ENCODE peak calls at places on chromosomes 13 and 19, in seven cellular contexts. I, T, H, L, J, P and Q are unnamed samples. For H3K36me3, the result is how much of the 10 kb centered on the place peaks cover.

GRCh38 chr13:36006895-36007294 is 124.3 kb downstream of the DCLK1 start:
- DNase-seq in P (no peak), L (no peak), H (no peak), J (no peak), I (no peak), T (no peak), Q (no peak)

GRCh38 chr19:14347999-14348889 is 33.0 kb upstream of the ADGRE5 start:
- DNase-seq in T (peak), H (peak), I (peak), L (no peak), J (peak), P (peak), Q (peak)

GRCh38 chr13:42054798-42055499 is 6.5 kb downstream of the DGKH start:
- DNase-seq in J (no peak), I (no peak), T (no peak), P (no peak), H (no peak), L (no peak), Q (no peak)

GRCh38 chr13:63408227-63409202 is 1992.9 kb upstream of the PCDH20 start:
- DNase-seq in T (no peak), J (no peak), P (no peak), I (no peak), H (no peak), L (no peak), Q (peak)

GRCh38 chr19:47713046-47714021 is at the start of gene EHD2:
- DNase-seq in P (peak), T (no peak), J (peak), I (peak), L (no peak), H (no peak), Q (peak)

GRCh38 chr13:113758651-113759524 is at the start of gene TMEM255B:
- DNase-seq in I (peak), H (peak), L (peak), P (peak), T (peak), J (peak), Q (peak)

GRCh38 chr19:1136201-1136600 is 32.4 kb downstream of the GPX4 start:
- DNase-seq in J (no peak), T (peak), H (no peak), I (no peak), L (no peak), P (no peak), Q (no peak)

GRCh38 chr19:41971363-41971762 is 12.2 kb upstream of the RABAC1 start:
- DNase-seq in I (no peak), L (no peak), J (no peak), H (no peak), P (no peak), T (no peak), Q (no peak)

GRCh38 chr13:34464011-34464410 is 478.1 kb upstream of the NBEA start:
- DNase-seq in H (peak), J (no peak), T (no peak), L (no peak), P (no peak), I (no peak), Q (no peak)

GRCh38 chr13:48192536-48192935 is 40.5 kb upstream of the ITM2B start:
- DNase-seq in I (no peak), H (no peak), T (no peak), L (no peak), P (no peak), J (no peak), Q (no peak)

GRCh38 chr13:93775507-93776108 is 549.0 kb downstream of the GPC6 start:
- DNase-seq in L (no peak), T (no peak), J (no peak), H (peak), I (no peak), P (no peak), Q (no peak)

DNA sequence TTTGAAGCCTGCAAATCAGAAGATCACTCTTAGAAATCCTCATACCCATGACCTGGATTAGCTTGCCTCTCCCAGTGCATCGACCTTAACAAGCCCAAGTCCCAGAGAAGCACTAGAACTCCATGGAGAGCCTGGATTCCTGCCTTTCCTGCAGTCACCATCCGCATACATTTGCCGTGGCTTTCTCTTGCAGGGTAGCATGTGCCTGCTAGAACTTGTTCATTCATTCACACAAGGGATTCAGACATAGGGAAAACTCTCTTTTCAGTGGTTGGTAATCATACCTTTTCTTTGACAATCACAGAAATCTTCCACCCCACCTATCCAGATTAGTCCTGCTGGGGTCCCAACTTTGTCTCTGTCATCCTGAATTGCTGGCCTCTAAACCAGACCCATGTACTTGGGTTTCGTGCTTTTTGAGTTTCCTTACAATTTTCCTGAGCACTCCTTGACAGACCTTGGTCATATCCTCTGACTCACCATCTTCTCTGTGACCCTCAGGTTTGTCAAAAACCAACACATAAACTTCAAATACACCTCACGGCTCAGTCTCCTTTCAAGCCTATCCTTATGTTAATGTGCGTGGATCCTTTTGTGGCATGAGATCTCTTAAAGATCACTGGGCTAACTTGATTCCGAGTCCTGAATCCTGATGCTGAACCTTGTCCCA is 355.0 kb downstream of the MYO16 start:
- DNase-seq in P (no peak), T (no peak), H (peak), L (no peak), I (no peak), J (no peak), Q (no peak)
- H3K36me3 ChIP-seq in P (under half), T (under half), H (under half), L (under half), I (under half), J (under half), Q (under half)

GRCh38 chr19:6834433-6834832 is 52.9 kb upstream of the ADGRE1 start:
- DNase-seq in T (no peak), P (no peak), J (no peak), I (no peak), L (no peak), H (no peak), Q (no peak)

GRCh38 chr19:6833166-6833790 is 54.1 kb upstream of the ADGRE1 start:
- DNase-seq in H (no peak), L (no peak), T (no peak), I (no peak), P (no peak), J (no peak), Q (no peak)

GRCh38 chr19:6837525-6837924 is 49.9 kb upstream of the ADGRE1 start:
- DNase-seq in L (no peak), J (no peak), H (no peak), I (no peak), P (no peak), T (no peak), Q (no peak)

GRCh38 chr19:6838062-6838655 is 49.2 kb upstream of the ADGRE1 start:
- DNase-seq in J (no peak), I (no peak), H (no peak), T (no peak), L (no peak), P (no peak), Q (no peak)

DNA sequence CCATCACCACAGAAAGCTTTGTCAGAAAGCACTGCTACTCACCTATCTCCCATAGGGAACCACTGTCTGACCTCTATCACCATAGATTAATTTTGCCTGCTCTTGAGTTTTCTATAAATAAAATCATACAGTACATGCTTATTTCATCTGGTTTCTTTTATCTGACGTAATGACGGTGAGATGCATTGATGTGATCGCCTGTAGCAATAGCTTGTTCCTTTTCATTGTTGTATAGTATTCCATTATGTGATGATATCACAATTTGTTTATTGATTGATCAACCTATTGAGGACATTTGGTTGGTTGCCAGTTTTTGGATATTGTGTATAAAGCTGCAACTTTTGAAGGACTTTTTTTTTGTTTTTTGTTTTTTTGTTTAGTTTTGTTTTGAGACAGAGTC is 51.9 kb upstream of the ADGRE1 start:
- DNase-seq in L (no peak), P (no peak), T (no peak), H (no peak), I (no peak), J (no peak), Q (no peak)
- H3K36me3 ChIP-seq in L (under half), P (under half), T (under half), H (under half), I (under half), J (under half), Q (under half)

GRCh38 chr13:80259159-80259558 is 81.8 kb downstream of the SPRY2 start:
- DNase-seq in I (no peak), H (no peak), P (no peak), L (no peak), T (no peak), J (no peak), Q (no peak)
- H3K36me3 ChIP-seq in I (under half), H (under half), P (under half), L (under half), T (under half), J (under half), Q (under half)

GRCh38 chr19:2809387-2810140 is 10.1 kb upstream of the ZNF554 start:
- DNase-seq in T (no peak), H (no peak), J (no peak), I (no peak), P (no peak), L (no peak), Q (no peak)
- H3K36me3 ChIP-seq in T (under half), H (under half), J (half or more), I (under half), P (under half), L (under half), Q (half or more)

GRCh38 chr19:3781603-3782002 is 4.6 kb downstream of the MATK start:
- DNase-seq in I (no peak), J (no peak), L (no peak), P (no peak), H (no peak), T (no peak), Q (no peak)
- H3K36me3 ChIP-seq in I (under half), J (under half), L (under half), P (under half), H (under half), T (under half), Q (under half)

DNA sequence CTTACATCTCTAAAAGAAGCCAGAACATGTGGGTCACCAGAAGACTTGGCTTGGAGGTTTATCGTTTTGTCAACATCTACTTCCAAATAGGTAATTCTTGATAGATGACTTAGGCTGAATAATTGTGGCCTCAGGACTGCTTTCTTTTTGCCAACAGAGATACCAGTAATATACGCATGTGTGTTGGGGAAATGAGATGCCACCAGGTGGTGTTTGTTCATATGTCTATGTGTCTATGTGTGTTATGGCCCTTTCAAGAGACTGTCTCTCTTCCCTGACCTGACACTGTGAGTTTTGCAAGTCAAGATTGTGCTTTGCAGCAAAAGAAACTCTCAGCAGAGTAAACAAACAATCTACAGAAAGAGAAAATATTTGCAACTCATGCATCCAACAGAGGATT is 31.6 kb upstream of the METTL21C start:
- DNase-seq in H (peak), J (no peak), I (no peak), T (no peak), L (no peak), P (no peak), Q (no peak)
- H3K36me3 ChIP-seq in H (under half), J (under half), I (under half), T (under half), L (under half), P (under half), Q (under half)

GRCh38 chr19:5017235-5017634 is 48.3 kb downstream of the KDM4B start:
- DNase-seq in J (no peak), L (no peak), H (no peak), T (no peak), I (no peak), P (no peak), Q (no peak)

GRCh38 chr19:5018224-5019015 is 49.5 kb downstream of the KDM4B start:
- DNase-seq in T (no peak), J (no peak), H (no peak), L (no peak), I (no peak), P (no peak), Q (no peak)

GRCh38 chr19:5016781-5017180 is 47.9 kb downstream of the KDM4B start:
- DNase-seq in H (no peak), J (no peak), T (no peak), L (no peak), I (no peak), P (no peak), Q (no peak)

GRCh38 chr19:5014941-5015340 is 46.0 kb downstream of the KDM4B start:
- DNase-seq in H (no peak), P (no peak), J (no peak), I (no peak), T (no peak), L (no peak), Q (no peak)

DNA sequence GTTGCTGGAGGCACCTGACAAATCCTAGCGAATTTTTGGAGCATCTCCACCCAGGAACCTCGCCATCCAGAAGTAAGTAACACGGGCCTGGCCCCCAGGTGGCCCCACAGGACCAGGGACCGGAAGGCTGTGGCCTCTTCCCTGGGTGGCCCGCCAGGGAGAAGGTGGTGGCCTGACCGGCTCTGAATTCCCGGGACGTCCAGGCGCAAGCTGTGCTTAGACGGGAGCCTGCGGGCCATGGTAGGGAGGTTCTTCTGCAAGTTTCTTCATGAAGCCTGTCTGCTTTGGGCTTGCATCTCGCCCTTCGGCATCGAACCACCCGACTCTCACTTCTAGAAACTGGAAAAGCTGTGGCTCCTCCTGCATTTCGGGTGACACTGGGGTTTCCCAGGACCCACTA is 47.4 kb downstream of the KDM4B start:
- DNase-seq in J (no peak), L (no peak), T (no peak), I (no peak), H (no peak), P (no peak), Q (no peak)
- H3K36me3 ChIP-seq in J (under half), L (under half), T (under half), I (under half), H (under half), P (under half), Q (under half)

GRCh38 chr19:38700350-38700932 is 43.8 kb downstream of the CAPN12 start:
- DNase-seq in H (no peak), T (no peak), J (no peak), L (no peak), P (no peak), I (no peak), Q (no peak)
- H3K36me3 ChIP-seq in H (half or more), T (under half), J (half or more), L (under half), P (under half), I (under half), Q (under half)

DNA sequence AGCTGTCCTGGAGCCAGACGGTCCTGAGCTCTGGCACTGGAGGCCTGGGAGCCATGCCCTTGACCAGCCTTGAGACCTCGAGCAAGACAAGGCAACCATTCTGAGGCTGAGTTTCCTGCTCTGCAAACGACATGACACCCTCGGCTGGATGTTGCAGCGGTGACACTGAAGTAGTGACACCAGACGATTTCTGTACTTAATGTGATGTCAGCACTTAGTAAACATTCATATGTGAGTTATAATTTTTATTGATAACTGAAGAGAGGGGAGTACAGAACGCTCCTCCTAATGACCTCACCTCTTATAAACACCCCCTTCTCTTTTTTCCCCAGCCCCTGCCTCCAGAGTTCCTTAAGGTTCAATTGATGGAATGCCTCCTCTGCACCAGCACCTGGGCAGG is 5.8 kb downstream of the NDUFA3 start:
- DNase-seq in T (no peak), P (no peak), H (no peak), J (no peak), L (no peak), I (no peak), Q (no peak)
- H3K36me3 ChIP-seq in T (under half), P (under half), H (under half), J (half or more), L (under half), I (under half), Q (half or more)

DNA sequence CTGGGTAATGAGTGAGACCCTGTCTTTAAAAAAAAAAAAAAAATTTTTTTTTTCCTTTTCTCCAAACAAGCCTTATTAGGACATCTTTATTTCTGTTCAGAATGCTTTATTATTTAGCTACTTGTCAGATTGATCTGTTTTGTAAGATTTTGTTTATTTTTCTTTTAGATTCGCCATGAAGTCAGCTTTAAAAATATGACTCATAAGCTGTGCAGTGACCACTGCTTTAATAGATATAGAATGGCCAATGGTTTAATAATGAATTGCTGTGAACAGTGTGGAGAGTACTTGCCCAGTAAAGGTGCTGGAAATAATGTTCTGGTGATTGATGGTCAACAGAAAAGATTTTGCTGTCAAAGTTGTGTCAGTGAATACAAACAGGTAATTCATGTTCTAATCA is 47.7 kb downstream of the ZMYM2 start:
- DNase-seq in T (no peak), H (peak), I (no peak), P (no peak), L (no peak), J (no peak), Q (no peak)
- H3K36me3 ChIP-seq in T (under half), H (half or more), I (half or more), P (under half), L (under half), J (half or more), Q (half or more)